ENCODE peak calls at places on chromosomes 1 and 21, in five cellular contexts. G is SK-N-SH, I is K562, O is HepG2, K is GM12878. T is an unnamed sample.

GRCh38 chr1:201019321-201019977 is 4.1 kb downstream of the KIF21B start:
- DNase-seq in I (peak), G (no peak), K (peak), O (peak), T (no peak)

GRCh38 chr1:45016090-45016697 is 4.1 kb downstream of the UROD start:
- DNase-seq in O (no peak), I (peak), K (no peak), G (no peak), T (no peak)

GRCh38 chr1:48761986-48762385 is 14.7 kb downstream of the BEND5 start:
- DNase-seq in K (no peak), I (no peak), O (no peak), G (no peak), T (peak)

GRCh38 chr1:156115514-156116374 is 1.2 kb downstream of the LMNA start:
- DNase-seq in G (peak), K (no peak), O (peak), I (peak), T (peak)

GRCh38 chr1:99327357-99327756 is 63.1 kb downstream of the PLPPR4 start:
- DNase-seq in O (no peak), I (no peak), G (no peak), K (no peak), T (no peak)

GRCh38 chr21:42424848-42425602 is 21.3 kb downstream of the UBASH3A start:
- DNase-seq in O (no peak), K (no peak), G (no peak), I (no peak), T (no peak)

GRCh38 chr1:175599212-175599681 is 144.1 kb downstream of the TNR start:
- DNase-seq in K (no peak), O (no peak), I (no peak), G (no peak), T (no peak)

GRCh38 chr1:162193815-162194214 is 124.3 kb downstream of the NOS1AP start:
- DNase-seq in K (no peak), G (no peak), I (no peak), O (no peak), T (no peak)

GRCh38 chr1:155260276-155260675 is 1.9 kb downstream of the SCAMP3 start:
- DNase-seq in G (no peak), K (no peak), O (no peak), I (no peak), T (no peak)

GRCh38 chr1:159951016-159951415 is 3.0 kb downstream of the SLAMF9 start:
- DNase-seq in G (no peak), K (no peak), O (no peak), I (no peak), T (no peak)

GRCh38 chr1:155285063-155285462 is 7.8 kb downstream of the HCN3 start:
- DNase-seq in G (no peak), O (no peak), I (no peak), K (no peak), T (no peak)

GRCh38 chr1:19339199-19339861 is 27.2 kb downstream of the SLC66A1 start:
- DNase-seq in O (no peak), G (peak), K (no peak), I (no peak), T (no peak)

GRCh38 chr1:43388613-43389012 is 987 bp downstream of the MED8 start:
- DNase-seq in I (no peak), O (no peak), K (no peak), G (no peak), T (no peak)

GRCh38 chr21:10616535-10616934 is 95.2 kb downstream of the TPTE start:
- DNase-seq in G (no peak), I (no peak), K (no peak), O (no peak), T (no peak)

GRCh38 chr1:26170472-26170821 is 739 bp downstream of the ZNF593 start:
- DNase-seq in O (no peak), G (peak), I (no peak), K (no peak), T (no peak)

GRCh38 chr1:85313888-85314696 is 37.7 kb upstream of the BCL10 start:
- DNase-seq in G (no peak), K (no peak), I (no peak), O (no peak), T (peak)

GRCh38 chr1:226798427-226799411 is 59.6 kb upstream of the ITPKB start:
- DNase-seq in G (no peak), I (peak), O (no peak), K (peak), T (no peak)

GRCh38 chr1:173295995-173296394 is 88.9 kb upstream of the TNFSF4 start:
- DNase-seq in K (no peak), O (no peak), I (no peak), G (no peak), T (peak)

GRCh38 chr1:93178418-93178817 is 1.8 kb downstream of the TMED5 start:
- DNase-seq in G (peak), O (peak), I (peak), K (no peak), T (peak)

GRCh38 chr1:234408757-234409156 is 35.5 kb downstream of the COA6 start:
- DNase-seq in O (no peak), K (no peak), G (no peak), I (no peak), T (no peak)

GRCh38 chr1:201925961-201926585 is 20.3 kb downstream of the LMOD1 start:
- DNase-seq in G (no peak), I (no peak), O (no peak), K (no peak), T (peak)

GRCh38 chr1:26017606-26018005 is 4.0 kb upstream of the EXTL1 start:
- DNase-seq in O (no peak), K (no peak), G (no peak), I (no peak), T (peak)

GRCh38 chr1:17167783-17168479 is 37.0 kb upstream of the PADI1 start:
- DNase-seq in I (no peak), G (no peak), O (no peak), K (no peak), T (peak)

GRCh38 chr1:31381394-31382287 is 8.8 kb upstream of the FABP3 start:
- DNase-seq in I (no peak), G (no peak), K (no peak), O (no peak), T (no peak)

GRCh38 chr1:158283965-158284364 is 5.8 kb upstream of the CD1C start:
- DNase-seq in O (no peak), G (no peak), I (no peak), K (peak), T (no peak)
- TF ChIP-seq RFX5 in O (no peak), G (no peak), I (no peak), K (no peak), T (no peak)

GRCh38 chr1:3463891-3464648 is 9.6 kb downstream of the ARHGEF16 start:
- DNase-seq in G (no peak), K (no peak), O (no peak), I (no peak), T (no peak)

GRCh38 chr1:3462356-3463012 is 8.0 kb downstream of the ARHGEF16 start:
- DNase-seq in K (no peak), G (no peak), I (no peak), O (no peak), T (no peak)

GRCh38 chr1:3463408-3463811 is 8.9 kb downstream of the ARHGEF16 start:
- DNase-seq in O (no peak), G (no peak), I (no peak), K (no peak), T (no peak)

GRCh38 chr1:3461934-3462275 is 7.4 kb downstream of the ARHGEF16 start:
- DNase-seq in O (no peak), K (no peak), I (no peak), G (no peak), T (no peak)

DNA sequence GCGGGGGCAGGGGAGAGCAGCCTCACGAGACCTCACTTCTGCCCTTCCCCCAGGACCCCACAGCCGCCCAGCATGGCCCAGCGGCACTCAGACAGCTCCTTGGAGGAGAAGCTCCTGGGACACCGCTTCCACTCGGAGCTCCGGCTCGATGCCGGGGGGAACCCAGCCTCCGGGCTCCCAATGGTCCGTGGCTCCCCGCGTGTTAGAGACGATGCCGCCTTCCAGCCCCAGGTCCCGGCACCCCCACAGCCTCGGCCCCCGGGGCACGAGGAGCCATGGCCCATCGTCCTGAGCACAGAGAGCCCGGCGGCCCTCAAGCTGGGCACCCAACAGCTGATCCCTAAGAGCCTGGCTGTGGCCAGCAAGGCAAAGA is 8.5 kb downstream of the ARHGEF16 start:
- DNase-seq in G (no peak), K (no peak), O (no peak), I (no peak), T (no peak)
- TF ChIP-seq MXI1 in G (no peak), K (no peak), O (no peak), I (no peak), T (no peak)

GRCh38 chr1:42211224-42211623 is 46.7 kb upstream of the GUCA2A start:
- DNase-seq in O (no peak), G (no peak), K (no peak), I (no peak), T (peak)
- TF ChIP-seq RFX5 in O (no peak), G (no peak), K (no peak), I (no peak), T (no peak)

DNA sequence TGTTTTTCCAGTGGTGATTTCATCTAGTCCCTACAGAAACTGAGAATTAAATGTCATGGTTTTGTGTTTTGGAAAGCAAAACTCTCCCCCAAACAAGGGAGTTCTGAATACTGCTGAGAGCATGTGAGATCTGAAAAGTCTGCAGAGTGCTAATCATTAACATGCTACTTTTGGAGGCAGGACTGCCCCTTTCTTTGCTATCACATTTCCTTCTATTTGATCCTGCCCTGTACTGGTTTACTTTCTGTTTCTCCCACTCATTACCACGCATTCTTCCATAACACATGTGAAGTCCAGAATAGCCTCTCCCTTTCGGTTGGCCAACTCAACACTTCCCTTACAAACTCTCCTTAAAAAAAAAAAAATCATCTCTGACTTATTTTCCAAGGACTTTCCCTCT is 63.6 kb downstream of the GADD45A start:
- DNase-seq in K (peak), I (no peak), G (no peak), O (peak), T (peak)
- TF ChIP-seq MXI1 in K (no peak), I (no peak), G (no peak), O (no peak), T (peak)

GRCh38 chr1:66758247-66758755 is 6.0 kb downstream of the DYNLT5 start:
- DNase-seq in I (peak), G (no peak), K (peak), O (no peak), T (peak)
- TF ChIP-seq RFX5 in I (no peak), G (no peak), K (no peak), O (no peak), T (no peak)